ENCODE peak calls at places on chromosomes 16 and 17, in five cellular contexts. H, O, K, E and B are unnamed samples.

GRCh38 chr16:31876955-31877828 is 3.6 kb downstream of the ZNF267 start:
- DNase-seq in H (peak; percentile 90), O (peak; percentile 86), K (peak; percentile 33), E (peak; percentile 59), B (no peak)

GRCh38 chr17:57577751-57578607 is 167.1 kb downstream of the CCDC182 start:
- DNase-seq in H (peak; percentile 92), O (peak; percentile 22), K (peak; percentile 81), E (no peak), B (no peak)

GRCh38 chr16:87948119-87948545 is 3.1 kb upstream of the BANP start:
- DNase-seq in H (no peak), O (no peak), K (no peak), E (no peak), B (no peak)

GRCh38 chr17:27370776-27371175 is 76.9 kb downstream of the WSB1 start:
- DNase-seq in H (no peak), O (no peak), K (no peak), E (no peak), B (no peak)

GRCh38 chr17:40963838-40964237 is 2.9 kb downstream of the KRT39 start:
- DNase-seq in H (peak; percentile 20), O (no peak), K (peak; percentile 10), E (no peak), B (no peak)

GRCh38 chr16:3825103-3825502 is 55.4 kb downstream of the CREBBP start:
- DNase-seq in H (peak; percentile 39), O (peak; percentile 56), K (no peak), E (no peak), B (no peak)

GRCh38 chr17:45338023-45338781 is 21.4 kb upstream of the MAP3K14 start:
- DNase-seq in H (peak; percentile 58), O (no peak), K (no peak), E (no peak), B (no peak)

GRCh38 chr16:14377326-14377725 is 252.7 kb downstream of the PARN start:
- DNase-seq in H (no peak), O (peak; percentile 34), K (no peak), E (no peak), B (no peak)

GRCh38 chr17:44400226-44400847 is 10.9 kb upstream of the ITGA2B start:
- DNase-seq in H (peak; percentile 45), O (peak; percentile 32), K (no peak), E (no peak), B (no peak)

GRCh38 chr17:80354381-80354780 is 60.6 kb upstream of the ENDOV start:
- DNase-seq in H (no peak), O (no peak), K (no peak), E (no peak), B (no peak)

GRCh38 chr16:10297341-10298006 is 88.4 kb upstream of the ATF7IP2 start:
- DNase-seq in H (no peak), O (no peak), K (no peak), E (no peak), B (no peak)

GRCh38 chr17:62630365-62631085 is 3.1 kb downstream of the MRC2 start:
- DNase-seq in H (no peak), O (no peak), K (no peak), E (no peak), B (no peak)

GRCh38 chr17:19570497-19571151 is 37.0 kb downstream of the SLC47A1 start:
- DNase-seq in H (no peak), O (no peak), K (no peak), E (no peak), B (no peak)

GRCh38 chr16:15780805-15781204 is 76.0 kb downstream of the MYH11 start:
- DNase-seq in H (no peak), O (no peak), K (no peak), E (no peak), B (no peak)

GRCh38 chr17:27810211-27810901 is 10.0 kb upstream of the NOS2 start:
- DNase-seq in H (no peak), O (no peak), K (no peak), E (no peak), B (no peak)

GRCh38 chr17:17119106-17119505 is 76.8 kb downstream of the MPRIP start:
- DNase-seq in H (no peak), O (no peak), K (peak; percentile 57), E (no peak), B (no peak)

GRCh38 chr16:85465328-85466307 is 147.5 kb upstream of the GSE1 start:
- DNase-seq in H (peak; percentile 36), O (peak; percentile 50), K (peak; percentile 74), E (no peak), B (no peak)

DNA sequence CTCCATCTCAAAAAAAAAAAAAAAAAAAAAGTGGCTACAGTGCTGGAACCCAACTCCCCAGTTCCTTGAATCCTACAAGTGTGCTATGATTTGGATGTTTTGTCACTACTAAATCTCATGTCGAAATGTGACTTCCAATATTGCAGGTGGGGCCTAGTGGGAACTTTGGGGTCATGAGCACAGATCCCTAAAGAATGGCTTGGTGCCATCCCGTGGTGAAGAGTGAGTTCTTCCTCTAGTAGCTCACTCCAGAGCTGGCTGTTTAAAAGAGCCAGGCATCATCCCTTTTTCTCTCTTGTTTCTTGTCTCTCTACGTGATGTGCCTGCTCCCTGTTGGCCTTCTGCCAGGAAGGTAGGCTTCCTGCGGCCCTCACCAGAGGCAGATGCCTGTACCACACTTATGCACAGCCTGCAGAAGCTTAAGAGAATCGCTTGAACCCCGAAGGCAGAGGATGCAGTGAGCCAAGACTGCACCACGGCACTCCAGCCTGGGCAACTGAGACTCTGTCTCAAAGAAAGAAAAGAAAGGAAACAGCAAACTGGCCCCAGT is 3.0 kb downstream of the MT1E start:
- DNase-seq in H (no peak), O (no peak), K (no peak), E (no peak), B (no peak)
- TF ChIP-seq CTCF in H (no peak), O (no peak), K (no peak), E (no peak), B (no peak)

DNA sequence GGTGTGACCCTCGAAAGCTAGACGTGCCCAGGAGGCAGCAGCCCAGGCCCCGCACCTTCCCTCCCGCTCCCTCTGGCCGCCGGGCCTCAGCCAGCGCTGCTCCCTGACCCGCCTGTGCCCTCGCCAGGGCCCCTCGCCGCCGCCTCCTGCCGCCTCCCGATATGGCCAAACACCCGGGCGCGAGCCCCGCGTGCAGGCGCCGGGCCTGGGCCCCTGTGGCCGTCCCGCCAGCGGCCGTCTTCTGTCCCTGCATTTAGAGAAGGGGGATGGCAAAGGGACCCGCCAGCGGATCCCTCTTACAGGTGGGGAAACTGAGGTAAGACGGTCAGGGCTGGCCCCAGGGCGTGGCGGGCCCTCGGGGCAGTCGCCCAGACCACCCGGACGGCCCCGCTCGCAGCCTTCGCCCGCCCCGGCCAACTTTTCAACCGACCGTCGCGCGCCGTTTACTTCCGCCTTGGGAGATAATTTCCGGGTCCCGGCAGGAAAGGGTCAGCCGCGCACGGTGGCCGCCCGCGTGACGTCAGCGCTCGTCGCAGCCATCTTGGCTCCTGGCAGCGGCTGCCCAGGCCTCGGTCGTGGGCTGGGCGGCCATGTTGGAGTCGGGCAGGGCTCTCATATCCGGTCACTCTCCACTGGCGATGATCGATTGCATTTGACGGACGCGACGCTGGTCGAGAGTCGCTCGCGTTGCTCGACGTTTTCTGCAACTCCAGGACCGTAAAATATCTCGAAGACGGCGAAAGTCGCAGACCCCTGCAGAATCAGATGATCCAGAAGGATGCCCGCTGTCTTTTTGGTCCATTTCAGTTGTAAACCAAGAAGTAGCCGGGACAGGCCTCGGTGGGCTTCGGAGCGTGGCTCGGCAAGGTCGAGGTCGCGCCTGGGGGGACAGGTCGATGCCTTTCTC is 7.1 kb upstream of the GNG13 start:
- DNase-seq in H (peak; percentile 91), O (peak; percentile 90), K (peak; percentile 94), E (peak; percentile 79), B (peak; percentile 71)
- TF ChIP-seq CTCF in H (no peak), O (no peak), K (no peak), E (no peak), B (no peak)

DNA sequence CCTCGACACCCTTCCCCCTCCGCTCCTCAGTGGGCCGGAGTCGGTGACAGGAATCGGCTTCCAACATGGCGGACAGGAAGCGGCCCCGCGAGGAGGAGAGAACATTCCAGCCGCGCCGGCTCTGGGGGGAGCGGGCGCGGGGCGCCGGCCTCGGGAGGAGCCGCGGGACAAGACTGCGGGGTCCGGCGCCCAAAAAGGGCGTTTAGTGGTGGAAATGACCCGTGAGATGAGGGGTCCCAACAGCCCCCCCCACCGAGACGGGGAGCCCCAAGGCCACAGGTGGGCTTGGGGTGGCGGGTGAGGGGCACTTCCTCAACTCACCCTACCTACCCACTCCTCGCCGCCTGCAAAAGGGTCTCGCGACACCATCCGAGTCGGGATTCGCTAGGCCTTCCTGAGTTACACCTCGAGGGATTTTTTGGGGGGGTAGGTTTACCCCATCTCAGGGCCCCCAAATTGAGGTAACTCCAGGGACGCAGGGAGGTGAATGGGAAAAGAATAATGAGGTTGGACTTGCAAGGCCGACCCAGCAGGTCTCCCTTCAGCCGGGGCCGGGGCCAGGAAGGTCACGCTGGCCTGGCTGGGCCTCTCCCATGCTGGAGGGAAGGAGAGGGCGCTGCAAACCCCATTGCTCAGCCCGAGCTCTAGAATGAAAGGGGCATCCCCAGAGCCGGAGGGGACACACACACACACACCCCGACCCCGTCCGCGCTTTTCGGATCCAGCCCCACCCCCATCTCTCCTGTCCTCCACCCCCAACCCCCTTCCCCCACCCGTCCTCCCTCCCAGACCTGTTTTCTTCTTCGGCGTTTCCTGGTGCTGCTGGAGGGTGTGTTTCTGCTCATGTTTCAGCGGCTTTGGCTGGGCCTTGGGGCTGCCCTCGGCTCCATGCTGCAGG is 707 bp downstream of the NUFIP2 start:
- DNase-seq in H (peak; percentile 52), O (peak; percentile 30), K (peak; percentile 75), E (peak; percentile 74), B (peak; percentile 57)
- TF ChIP-seq CTCF in H (no peak), O (no peak), K (no peak), E (no peak), B (no peak)

GRCh38 chr17:34447406-34447805 is 84.4 kb upstream of the CCL1 start:
- DNase-seq in H (no peak), O (no peak), K (no peak), E (no peak), B (no peak)
- TF ChIP-seq CTCF in H (no peak), O (no peak), K (no peak), E (no peak), B (no peak)

DNA sequence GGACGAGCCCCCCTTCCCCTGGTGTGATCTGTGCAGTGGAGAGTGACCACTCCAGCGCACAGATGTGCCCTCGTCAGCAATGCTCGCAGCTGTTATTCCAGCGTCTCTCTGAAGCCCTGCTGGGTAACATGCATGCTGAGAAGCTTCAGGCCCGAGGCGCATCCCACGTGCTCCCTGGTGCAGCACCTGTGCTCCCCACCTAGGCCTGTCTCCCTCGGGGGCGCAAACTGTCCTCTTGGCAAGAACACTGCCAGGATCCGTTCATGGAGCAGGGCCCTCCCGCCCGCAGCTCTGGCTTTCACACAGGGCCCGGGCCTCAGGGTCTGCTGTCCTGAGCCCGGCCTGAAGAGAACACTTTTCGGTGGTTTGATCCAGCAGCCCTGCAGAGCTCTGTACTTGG is 13.0 kb downstream of the TMEM204 start:
- DNase-seq in H (no peak), O (no peak), K (no peak), E (no peak), B (no peak)
- TF ChIP-seq CTCF in H (no peak), O (no peak), K (no peak), E (no peak), B (no peak)